ENCODE peak calls at places on chromosomes 3 and 15, in six cellular contexts. N is HepG2, R is H1, E is SK-N-SH, X is K562, O is GM12878. Y is an unnamed sample.
A peak's percentile ranks its signal among the peaks of the same experiment; 100 is the strongest.

GRCh38 chr3:107962946-107963345 is 127.9 kb downstream of the CD47 start:
- DNase-seq in N (no peak), R (no peak), E (no peak), X (no peak), O (no peak), Y (no peak)

GRCh38 chr3:25910997-25911396 is 121.1 kb downstream of the OXSM start:
- DNase-seq in N (peak; percentile 12), R (no peak), E (no peak), X (peak; percentile 23), O (no peak), Y (peak; percentile 31)

GRCh38 chr15:56491110-56491722 is 26.3 kb upstream of the MNS1 start:
- DNase-seq in N (peak; percentile 54), R (peak; percentile 68), E (peak; percentile 71), X (peak; percentile 52), O (peak; percentile 28), Y (peak; percentile 71)

GRCh38 chr15:47675735-47676134 is 41.6 kb upstream of the SEMA6D start:
- DNase-seq in N (no peak), R (peak; percentile 19), E (no peak), X (no peak), O (no peak), Y (no peak)

GRCh38 chr3:138089091-138089490 is 26.3 kb downstream of the DZIP1L start:
- DNase-seq in N (peak; percentile 11), R (no peak), E (no peak), X (no peak), O (no peak), Y (no peak)

GRCh38 chr3:46693897-46694235 is 387 bp upstream of the ALS2CL start:
- DNase-seq in N (no peak), R (no peak), E (no peak), X (no peak), O (no peak), Y (no peak)

GRCh38 chr15:40238927-40239591 is at the start of gene PAK6:
- DNase-seq in N (no peak), R (peak; percentile 60), E (peak; percentile 92), X (peak; percentile 79), O (no peak), Y (no peak)

GRCh38 chr3:48919215-48920138 is 835 bp downstream of the ARIH2 start:
- DNase-seq in N (peak; percentile 74), R (no peak), E (peak; percentile 81), X (no peak), O (no peak), Y (peak; percentile 54)

GRCh38 chr3:148943531-148944200 is 47.7 kb upstream of the GYG1 start:
- DNase-seq in N (peak; percentile 76), R (no peak), E (peak; percentile 70), X (peak; percentile 77), O (peak; percentile 19), Y (peak; percentile 55)

GRCh38 chr3:87793322-87793877 is 265.4 kb downstream of the CGGBP1 start:
- DNase-seq in N (no peak), R (no peak), E (no peak), X (peak; percentile 13), O (no peak), Y (no peak)

GRCh38 chr3:69294014-69294771 is 91.7 kb downstream of the FRMD4B start:
- DNase-seq in N (no peak), R (no peak), E (no peak), X (no peak), O (no peak), Y (no peak)

GRCh38 chr3:171900396-171900795 is 57.2 kb downstream of the TMEM212 start:
- DNase-seq in N (no peak), R (no peak), E (no peak), X (no peak), O (no peak), Y (no peak)

GRCh38 chr3:153658151-153658550 is 463.0 kb upstream of the ARHGEF26 start:
- DNase-seq in N (no peak), R (no peak), E (no peak), X (no peak), O (no peak), Y (no peak)
- H3K27ac ChIP-seq in N (no peak overlapping the region), R (no peak overlapping the region), E (no peak overlapping the region), X (no peak overlapping the region), O (no peak overlapping the region), Y (no peak overlapping the region)

GRCh38 chr15:75195122-75195765 is 6.4 kb upstream of the C15orf39 start:
- DNase-seq in N (no peak), R (no peak), E (peak; percentile 91), X (no peak), O (no peak), Y (no peak)
- TF ChIP-seq GABPA in N (no peak), R (no peak), E (no peak), X (no peak), O (no peak), Y (no peak)

GRCh38 chr3:37544105-37544504 is 317.6 kb upstream of the CTDSPL start:
- DNase-seq in N (no peak), R (no peak), E (no peak), X (no peak), O (no peak), Y (no peak)

GRCh38 chr3:37544869-37545352 is 316.8 kb upstream of the CTDSPL start:
- DNase-seq in N (no peak), R (no peak), E (peak; percentile 63), X (no peak), O (no peak), Y (no peak)

GRCh38 chr3:37542772-37543449 is 318.8 kb upstream of the CTDSPL start:
- DNase-seq in N (no peak), R (no peak), E (no peak), X (no peak), O (no peak), Y (no peak)

GRCh38 chr3:37542286-37542685 is 319.4 kb upstream of the CTDSPL start:
- DNase-seq in N (no peak), R (no peak), E (no peak), X (no peak), O (no peak), Y (no peak)

DNA sequence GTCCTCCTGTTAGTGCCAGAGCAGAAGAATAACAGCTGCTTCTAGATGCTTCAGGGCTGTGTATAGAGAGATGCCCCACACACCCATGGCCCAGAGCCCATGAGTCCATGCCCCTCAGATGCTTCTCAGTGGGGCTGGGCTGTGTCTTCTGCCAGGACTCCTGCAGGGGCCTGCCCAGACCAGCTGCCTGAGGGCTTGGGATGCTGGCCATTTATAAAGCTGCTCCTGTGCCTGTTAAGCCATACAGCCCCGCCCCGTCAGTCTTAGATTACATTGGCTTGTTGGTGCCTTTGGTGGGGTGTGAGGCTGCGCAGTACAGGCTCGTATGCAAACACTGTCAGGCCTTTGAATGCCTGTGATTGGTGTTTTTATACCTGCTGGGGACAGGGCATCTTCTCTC is 318.0 kb upstream of the CTDSPL start:
- DNase-seq in N (no peak), R (no peak), E (no peak), X (no peak), O (no peak), Y (no peak)
- H3K27ac ChIP-seq in N (no peak overlapping the region), R (no peak overlapping the region), E (no peak overlapping the region), X (no peak overlapping the region), O (no peak overlapping the region), Y (no peak overlapping the region)

GRCh38 chr3:141389703-141390102 is 21.4 kb downstream of the ZBTB38 start:
- DNase-seq in N (no peak), R (no peak), E (no peak), X (no peak), O (no peak), Y (no peak)

GRCh38 chr3:141387446-141388030 is 19.2 kb downstream of the ZBTB38 start:
- DNase-seq in N (no peak), R (no peak), E (no peak), X (no peak), O (no peak), Y (no peak)

GRCh38 chr3:141386611-141387110 is 18.4 kb downstream of the ZBTB38 start:
- DNase-seq in N (no peak), R (no peak), E (no peak), X (no peak), O (no peak), Y (no peak)

GRCh38 chr3:141390747-141391146 is 22.4 kb downstream of the ZBTB38 start:
- DNase-seq in N (no peak), R (no peak), E (no peak), X (no peak), O (no peak), Y (no peak)

GRCh38 chr3:141388823-141389617 is 20.7 kb downstream of the ZBTB38 start:
- DNase-seq in N (peak; percentile 53), R (no peak), E (no peak), X (no peak), O (no peak), Y (no peak)
- TF ChIP-seq GABPA in N (no peak), R (no peak), E (no peak), X (no peak), O (no peak), Y (no peak)

DNA sequence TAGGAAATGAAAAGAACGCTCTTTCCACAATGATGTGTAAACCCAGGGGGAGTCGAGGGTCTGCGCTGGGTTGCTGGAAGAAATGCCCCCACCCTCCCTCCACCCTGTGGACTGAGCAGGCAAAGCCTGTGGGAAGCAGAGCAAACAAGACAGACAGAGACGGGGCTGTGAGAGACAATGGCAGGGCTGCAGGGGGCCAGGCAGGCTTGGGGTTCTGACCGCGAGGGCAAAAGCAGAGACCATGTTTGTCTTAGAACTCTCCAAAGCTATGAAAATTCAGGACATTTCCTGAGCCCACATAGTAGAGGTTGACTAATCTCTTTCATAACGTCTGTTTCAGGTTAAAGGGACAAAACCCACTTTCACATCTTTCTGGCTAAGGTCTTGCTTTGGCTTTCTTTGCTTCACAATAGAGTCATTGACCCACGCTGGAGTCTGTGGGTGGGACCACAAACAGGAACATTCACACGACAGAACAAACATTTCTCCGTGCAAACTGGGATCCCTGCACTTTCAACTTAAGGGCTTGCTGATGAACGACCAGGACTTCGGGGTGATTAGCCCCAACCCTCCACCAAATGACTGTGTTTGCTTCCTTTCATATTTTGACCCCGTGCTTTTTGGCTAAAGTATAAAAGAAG is 156.0 kb upstream of the TPM1 start:
- DNase-seq in N (peak; percentile 97), R (no peak), E (no peak), X (no peak), O (no peak), Y (no peak)
- H3K27ac ChIP-seq in N (peak overlapping the region; percentile 89), R (no peak overlapping the region), E (peak overlapping the region; percentile 97), X (no peak overlapping the region), O (no peak overlapping the region), Y (no peak overlapping the region)

DNA sequence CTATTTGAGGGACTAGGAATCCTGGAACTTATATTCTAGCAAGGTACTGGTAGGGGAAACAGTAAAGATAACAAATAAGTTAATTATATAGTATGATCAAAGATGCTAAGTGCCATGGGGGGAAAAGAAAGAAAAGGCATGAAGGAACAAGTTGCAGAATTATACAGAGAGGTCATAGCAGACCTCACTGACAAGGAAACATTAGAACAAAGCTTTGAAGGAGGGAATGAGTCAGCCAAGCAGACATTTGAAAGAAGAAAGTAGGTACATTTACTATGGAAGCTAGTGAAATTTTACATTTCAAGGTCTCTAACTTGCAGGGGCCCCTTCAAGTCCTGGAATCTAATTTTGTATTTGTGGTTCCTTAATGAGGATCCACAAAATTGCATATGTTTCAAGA is 57.2 kb upstream of the TIPARP start:
- DNase-seq in N (no peak), R (no peak), E (no peak), X (no peak), O (no peak), Y (no peak)
- TF ChIP-seq GABPA in N (no peak), R (no peak), E (no peak), X (no peak), O (no peak), Y (no peak)

Y was measured in HL-60.